ENCODE peak calls at places on chromosome 18, in four cellular contexts. One of them, this sample, is unnamed.

GRCh38 chr18:2919600-2919999 is 72.8 kb downstream of the EMILIN2 start:
- DNase-seq in NCI-H1417: no peak
- DNase-seq in left ventricle myocardium superior: no peak
- DNase-seq in pancreas: no peak
- DNase-seq in this sample: no peak

GRCh38 chr18:49061239-49061905 is 110.6 kb upstream of the SMAD7 start:
- DNase-seq in pancreas: no peak
- DNase-seq in NCI-H1417: no peak
- DNase-seq in left ventricle myocardium superior: no peak
- DNase-seq in this sample: no peak

GRCh38 chr18:76544511-76545350 is 49.7 kb upstream of the ZNF516 start:
- DNase-seq in NCI-H1417: no peak
- DNase-seq in pancreas: no peak
- DNase-seq in left ventricle myocardium superior: no peak
- DNase-seq in this sample: no peak

GRCh38 chr18:26617151-26617554 is 68.8 kb upstream of the KCTD1 start:
- DNase-seq in left ventricle myocardium superior: no peak
- DNase-seq in pancreas: no peak
- DNase-seq in NCI-H1417: no peak
- DNase-seq in this sample: no peak

GRCh38 chr18:8052237-8052701 is 485.2 kb downstream of the PTPRM start:
- DNase-seq in pancreas: no peak
- DNase-seq in NCI-H1417: no peak
- DNase-seq in left ventricle myocardium superior: no peak
- DNase-seq in this sample: no peak

GRCh38 chr18:25921677-25922421 is 168.6 kb downstream of the SS18 start:
- DNase-seq in left ventricle myocardium superior: no peak
- DNase-seq in NCI-H1417: no peak
- DNase-seq in pancreas: no peak
- DNase-seq in this sample: no peak

GRCh38 chr18:7548226-7548625 is 18.9 kb upstream of the PTPRM start:
- DNase-seq in NCI-H1417: no peak
- DNase-seq in pancreas: no peak
- DNase-seq in left ventricle myocardium superior: no peak
- DNase-seq in this sample: no peak

GRCh38 chr18:47772374-47773248 is 157.8 kb downstream of the SMAD2 start:
- DNase-seq in NCI-H1417: peak; percentile 44
- DNase-seq in pancreas: peak; percentile 75
- DNase-seq in left ventricle myocardium superior: peak; percentile 68
- DNase-seq in this sample: peak; percentile 31

GRCh38 chr18:48571619-48572384 is 33.0 kb downstream of the CTIF start:
- DNase-seq in NCI-H1417: no peak
- DNase-seq in left ventricle myocardium superior: no peak
- DNase-seq in pancreas: no peak
- DNase-seq in this sample: no peak

GRCh38 chr18:77056399-77057015 is 76.1 kb downstream of the MBP start:
- DNase-seq in pancreas: no peak
- DNase-seq in left ventricle myocardium superior: peak; percentile 49
- DNase-seq in NCI-H1417: no peak
- DNase-seq in this sample: no peak

GRCh38 chr18:56112013-56112749 is 524.2 kb upstream of the TCF4 start:
- DNase-seq in pancreas: no peak
- DNase-seq in left ventricle myocardium superior: no peak
- DNase-seq in NCI-H1417: no peak
- DNase-seq in this sample: no peak

GRCh38 chr18:47979611-47980200 is 49.2 kb upstream of the SMAD2 start:
- DNase-seq in left ventricle myocardium superior: no peak
- DNase-seq in pancreas: no peak
- DNase-seq in NCI-H1417: no peak
- DNase-seq in this sample: no peak

GRCh38 chr18:8989855-8990254 is 112.6 kb upstream of the NDUFV2 start:
- DNase-seq in NCI-H1417: no peak
- DNase-seq in pancreas: peak; percentile 34
- DNase-seq in left ventricle myocardium superior: no peak
- DNase-seq in this sample: no peak

GRCh38 chr18:58362027-58362575 is 266.8 kb downstream of the ALPK2 start:
- DNase-seq in NCI-H1417: no peak
- DNase-seq in pancreas: no peak
- DNase-seq in left ventricle myocardium superior: no peak
- DNase-seq in this sample: no peak